ENCODE peak calls at places on chromosomes 6 and 20, in eight cellular contexts. K is CD4-positive, alpha-beta T cell; P is fibroblast of lung; Z is midbrain; X is GM23248; Q is NCI-H1417 treated with DMSO at 0.1 percent for 48 hours; N is HuH-7; H is EH. C is an unnamed sample.

GRCh38 chr6:96897396-96898240 is at the start of gene NDUFAF4:
- DNase-seq in N (peak; percentile 95), Q (peak; percentile 63), P (peak; percentile 89), H (peak; percentile 91), K (peak; percentile 92), X (peak; percentile 98), Z (peak; percentile 96), C (peak; percentile 92)

GRCh38 chr6:80969439-80969838 is 783.0 kb downstream of the TENT5A start:
- DNase-seq in X (peak; percentile 3), H (peak; percentile 36), P (peak; percentile 66), K (no peak), Q (no peak), N (no peak), Z (no peak), C (no peak)

GRCh38 chr6:22194188-22194921 is 102.5 kb downstream of the PRL start:
- DNase-seq in P (peak; percentile 72), H (peak; percentile 10), Z (no peak), K (no peak), Q (no peak), X (peak; percentile 39), N (no peak), C (peak; percentile 28)

GRCh38 chr20:51469578-51470520 is 72.7 kb downstream of the NFATC2 start:
- DNase-seq in P (no peak), X (no peak), N (no peak), Q (peak; percentile 23), Z (no peak), K (no peak), H (no peak), C (no peak)

GRCh38 chr6:99344289-99344688 is 5.2 kb downstream of the FAXC start:
- DNase-seq in N (no peak), P (peak; percentile 79), X (peak; percentile 29), H (peak; percentile 73), Q (no peak), K (no peak), Z (no peak), C (peak; percentile 36)

GRCh38 chr6:12593720-12594540 is 122.6 kb upstream of the PHACTR1 start:
- DNase-seq in N (no peak), X (no peak), Q (no peak), Z (no peak), H (peak; percentile 36), P (no peak), K (no peak), C (no peak)

GRCh38 chr20:49608752-49609670 is 41.1 kb upstream of the PTGIS start:
- DNase-seq in P (peak; percentile 29), X (peak; percentile 71), H (peak; percentile 59), Z (peak; percentile 35), K (peak; percentile 59), N (peak; percentile 80), Q (peak; percentile 35), C (peak; percentile 59)

GRCh38 chr6:163285689-163286088 is 128.8 kb upstream of the QKI start:
- DNase-seq in H (no peak), N (no peak), Q (no peak), P (no peak), X (no peak), K (no peak), Z (peak; percentile 55), C (no peak)

GRCh38 chr6:165701005-165701404 is 38.0 kb upstream of the PDE10A start:
- DNase-seq in N (no peak), Q (no peak), Z (no peak), K (no peak), P (peak; percentile 21), X (no peak), H (no peak), C (peak; percentile 63)

GRCh38 chr6:26330835-26331808 is 33.9 kb upstream of the BTN3A2 start:
- DNase-seq in H (peak; percentile 44), P (peak; percentile 46), K (peak; percentile 32), Q (no peak), X (peak; percentile 33), N (no peak), Z (no peak), C (peak; percentile 37)

GRCh38 chr6:165260462-165260861 is 48.9 kb downstream of the C6orf118 start:
- DNase-seq in H (no peak), X (no peak), Z (no peak), P (no peak), Q (no peak), K (no peak), N (no peak), C (no peak)

GRCh38 chr6:139960676-139961075 is 586.2 kb upstream of the CITED2 start:
- DNase-seq in H (no peak), P (no peak), Q (no peak), N (no peak), K (no peak), Z (no peak), X (no peak), C (no peak)

GRCh38 chr6:150256618-150257272 is 112.1 kb upstream of the IYD start:
- DNase-seq in N (no peak), P (peak; percentile 88), K (no peak), Z (no peak), H (peak; percentile 71), X (peak; percentile 92), Q (no peak), C (peak; percentile 78)

GRCh38 chr6:122405417-122405816 is 6.0 kb downstream of the HSF2 start:
- DNase-seq in P (peak; percentile 21), N (no peak), Q (no peak), Z (no peak), X (peak; percentile 50), K (no peak), H (no peak), C (peak; percentile 9)

GRCh38 chr6:111190637-111191036 is 103.3 kb downstream of the SLC16A10 start:
- DNase-seq in K (no peak), X (no peak), H (no peak), Q (no peak), Z (no peak), P (no peak), N (no peak), C (no peak)

GRCh38 chr6:155495011-155495768 is 39.6 kb upstream of the NOX3 start:
- DNase-seq in Z (peak; percentile 39), X (peak; percentile 78), K (no peak), Q (no peak), H (peak; percentile 81), N (no peak), P (peak; percentile 75), C (peak; percentile 91)

GRCh38 chr20:52268184-52268583 is 76.6 kb upstream of the ZFP64 start:
- DNase-seq in K (no peak), H (peak; percentile 29), P (peak; percentile 71), Z (no peak), N (no peak), Q (no peak), X (peak; percentile 60), C (no peak)

GRCh38 chr20:53875452-53875851 is 194.9 kb downstream of the BCAS1 start:
- DNase-seq in H (no peak), P (no peak), K (no peak), N (no peak), X (no peak), Z (no peak), Q (no peak), C (no peak)

GRCh38 chr6:41204156-41204555 is 3.2 kb upstream of the TREML2 start:
- DNase-seq in P (no peak), N (no peak), K (no peak), H (no peak), X (no peak), Q (no peak), Z (no peak), C (no peak)

GRCh38 chr20:58571942-58572666 is 56.9 kb upstream of the APCDD1L start:
- DNase-seq in H (peak; percentile 91), K (no peak), Z (no peak), P (peak; percentile 78), N (no peak), X (no peak), Q (no peak), C (no peak)

GRCh38 chr6:131758920-131759319 is 48.1 kb upstream of the CTAGE9 start:
- DNase-seq in X (peak; percentile 26), K (no peak), Z (no peak), P (peak; percentile 53), N (no peak), Q (no peak), H (no peak), C (peak; percentile 35)

GRCh38 chr20:37880726-37881591 is 22.0 kb upstream of the VSTM2L start:
- DNase-seq in N (no peak), P (no peak), Z (no peak), Q (no peak), X (peak; percentile 29), K (no peak), H (no peak), C (no peak)

GRCh38 chr6:144661101-144661806 is 376.1 kb downstream of the UTRN start:
- DNase-seq in N (no peak), H (peak; percentile 77), Z (no peak), K (no peak), Q (peak; percentile 82), P (peak; percentile 62), X (peak; percentile 21), C (peak; percentile 32)

GRCh38 chr6:11218477-11218826 is 14.0 kb downstream of the NEDD9 start:
- DNase-seq in X (no peak), Z (no peak), H (no peak), K (no peak), N (no peak), P (no peak), Q (no peak), C (no peak)

GRCh38 chr20:10922521-10922920 is 248.7 kb upstream of the JAG1 start:
- DNase-seq in Q (no peak), H (no peak), K (no peak), X (peak; percentile 5), N (no peak), Z (no peak), P (no peak), C (no peak)